ENCODE peak calls at places on chromosome 9, in six cellular contexts. T is hypothalamus; F is stimulated activated CD8-positive, alpha-beta memory T cell treated with anti-CD3 and anti-CD28 coated beads, Interleukin-7, amount 100 ng/mL, for 24 hours; G is GM06990; N is NCI-H1092; Z is activated CD4-positive, alpha-beta T cell treated with anti-CD3 and anti-CD28 coated beads, Interleukin-2, amount 50 U/mL, for 48 hours. C is an unnamed sample.

GRCh38 chr9:136254381-136255165 is 9.0 kb upstream of the QSOX2 start:
- DNase-seq in F (no peak), G (no peak), T (no peak), Z (no peak), N (no peak), C (no peak)

GRCh38 chr9:110255064-110255416 is 1.3 kb downstream of the TXN start:
- DNase-seq in G (peak), F (no peak), Z (no peak), N (no peak), T (no peak), C (peak)

GRCh38 chr9:70478963-70479641 is 64.6 kb upstream of the KLF9 start:
- DNase-seq in Z (no peak), N (no peak), T (no peak), F (no peak), G (no peak), C (no peak)

GRCh38 chr9:27339661-27340295 is 42.8 kb upstream of the EQTN start:
- DNase-seq in T (no peak), F (no peak), Z (no peak), G (no peak), N (no peak), C (no peak)

GRCh38 chr9:7185612-7186011 is 427.8 kb downstream of the KDM4C start:
- DNase-seq in N (no peak), G (no peak), Z (no peak), T (no peak), F (no peak), C (no peak)

GRCh38 chr9:135522931-135523330 is 1.7 kb downstream of the LCN1 start:
- DNase-seq in Z (no peak), N (no peak), T (no peak), F (no peak), G (no peak), C (no peak)

GRCh38 chr9:655875-656274 is 185.6 kb upstream of the DMRT1 start:
- DNase-seq in G (no peak), Z (no peak), T (no peak), N (no peak), F (no peak), C (no peak)

GRCh38 chr9:94861589-94862241 is 135.2 kb downstream of the AOPEP start:
- DNase-seq in G (no peak), N (no peak), T (no peak), F (no peak), Z (no peak), C (no peak)

GRCh38 chr9:126638571-126639132 is 24.9 kb downstream of the LMX1B start:
- DNase-seq in G (no peak), Z (no peak), T (no peak), N (no peak), F (no peak), C (no peak)

GRCh38 chr9:133945977-133946753 is 46.0 kb downstream of the VAV2 start:
- DNase-seq in N (no peak), Z (no peak), G (peak), F (no peak), T (no peak), C (no peak)

GRCh38 chr9:88514247-88514646 is 20.7 kb upstream of the NXNL2 start:
- DNase-seq in G (no peak), Z (no peak), N (no peak), T (no peak), F (no peak), C (no peak)

GRCh38 chr9:129278391-129279237 is 100.6 kb upstream of the IER5L start:
- DNase-seq in F (no peak), Z (no peak), N (no peak), T (no peak), G (no peak), C (no peak)

GRCh38 chr9:97874617-97875016 is 21.6 kb downstream of the FOXE1 start:
- DNase-seq in F (no peak), Z (no peak), N (no peak), G (no peak), T (no peak), C (no peak)

GRCh38 chr9:75455444-75455921 is 367.2 kb downstream of the OSTF1 start:
- DNase-seq in N (no peak), T (no peak), Z (no peak), G (peak), F (no peak), C (no peak)

GRCh38 chr9:103522409-103522808 is 527.3 kb downstream of the CYLC2 start:
- DNase-seq in N (no peak), T (no peak), G (no peak), F (no peak), Z (no peak), C (no peak)

GRCh38 chr9:76818271-76818670 is 54.0 kb downstream of the PCA3 start:
- DNase-seq in Z (no peak), G (no peak), N (no peak), T (peak), F (no peak), C (no peak)

GRCh38 chr9:117414220-117414905 is 494 bp downstream of the ASTN2 start:
- DNase-seq in N (peak), G (peak), Z (no peak), F (no peak), T (peak), C (peak)

GRCh38 chr9:135810806-135811575 is 96.4 kb downstream of the CAMSAP1 start:
- DNase-seq in Z (no peak), T (no peak), N (no peak), G (no peak), F (no peak), C (no peak)

GRCh38 chr9:4144869-4145268 is 155.0 kb downstream of the GLIS3 start:
- DNase-seq in G (no peak), N (no peak), Z (no peak), F (no peak), T (no peak), C (no peak)

GRCh38 chr9:101527066-101527465 is 6.6 kb upstream of the RNF20 start:
- DNase-seq in Z (no peak), F (no peak), N (no peak), G (no peak), T (no peak), C (no peak)

GRCh38 chr9:95509851-95510529 is 6.8 kb downstream of the PTCH1 start:
- DNase-seq in F (no peak), G (no peak), Z (no peak), N (no peak), T (no peak), C (peak)

GRCh38 chr9:135068776-135069415 is 18.6 kb upstream of the OLFM1 start:
- DNase-seq in F (no peak), T (no peak), Z (no peak), G (no peak), N (no peak), C (no peak)

GRCh38 chr9:136691316-136692189 is 4.3 kb upstream of the AGPAT2 start:
- DNase-seq in N (no peak), G (no peak), Z (no peak), T (no peak), F (no peak), C (no peak)

GRCh38 chr9:115946530-115946929 is 207.1 kb upstream of the PAPPA start:
- DNase-seq in Z (no peak), T (no peak), G (no peak), N (no peak), F (no peak), C (no peak)

GRCh38 chr9:123724211-123724831 is 205.6 kb downstream of the DENND1A start:
- DNase-seq in G (no peak), F (no peak), T (no peak), Z (no peak), N (no peak), C (no peak)

GRCh38 chr9:128917151-128917849 is 3.5 kb upstream of the PHYHD1 start:
- DNase-seq in G (no peak), T (peak), Z (no peak), N (peak), F (no peak), C (no peak)